ENCODE peak calls at places on chromosomes 3 and 15, in seven cellular contexts. U is mammary epithelial cell; E is CD8-positive, alpha-beta T cell; J is cardiac muscle cell; M is ureter; P is HuH-7.5; T is NCI-H1417. O is an unnamed sample.

GRCh38 chr15:74845581-74845980 is 2.6 kb upstream of the ULK3 start:
- DNase-seq in J (no peak), T (no peak), U (no peak), E (no peak), P (no peak), M (no peak), O (no peak)

GRCh38 chr3:52085883-52086282 is 29.5 kb upstream of the DUSP7 start:
- DNase-seq in J (no peak), U (no peak), E (no peak), T (no peak), M (no peak), P (no peak), O (no peak)

GRCh38 chr15:76339302-76340197 is 3.0 kb downstream of the ISL2 start:
- DNase-seq in M (no peak), U (no peak), P (peak; percentile 24), J (peak; percentile 48), T (peak; percentile 74), E (no peak), O (no peak)

GRCh38 chr15:80003171-80003570 is 32.2 kb upstream of the BCL2A1 start:
- DNase-seq in T (peak; percentile 33), P (no peak), E (no peak), M (no peak), J (no peak), U (peak; percentile 14), O (no peak)

GRCh38 chr3:123412811-123413588 is 35.9 kb downstream of the ADCY5 start:
- DNase-seq in E (no peak), U (no peak), T (no peak), M (peak; percentile 61), P (no peak), J (peak; percentile 6), O (no peak)

GRCh38 chr15:31387483-31388118 is 61.0 kb downstream of the KLF13 start:
- DNase-seq in U (peak; percentile 37), P (no peak), J (peak; percentile 57), T (peak; percentile 93), E (no peak), M (peak; percentile 67), O (peak; percentile 51)

GRCh38 chr15:40775740-40776536 is 6.2 kb downstream of the C15orf62 start:
- DNase-seq in E (no peak), M (no peak), J (no peak), T (no peak), P (no peak), U (no peak), O (no peak)

GRCh38 chr3:140447991-140448390 is 229.9 kb upstream of the TRIM42 start:
- DNase-seq in T (no peak), P (no peak), U (peak; percentile 27), J (no peak), M (no peak), E (no peak), O (no peak)

GRCh38 chr3:50525987-50526386 is 22.6 kb upstream of the CACNA2D2 start:
- DNase-seq in U (peak; percentile 65), T (peak; percentile 79), E (no peak), P (peak; percentile 75), J (peak; percentile 57), M (peak; percentile 57), O (no peak)

GRCh38 chr3:165883866-165884478 is 46.7 kb upstream of the BCHE start:
- DNase-seq in T (peak; percentile 65), J (no peak), P (no peak), U (no peak), E (no peak), M (no peak), O (no peak)

GRCh38 chr15:65275728-65276126 is 11.0 kb downstream of the PARP16 start:
- DNase-seq in P (no peak), E (no peak), T (no peak), J (peak; percentile 20), M (no peak), U (no peak), O (no peak)

GRCh38 chr15:79994651-79995050 is 23.7 kb upstream of the BCL2A1 start:
- DNase-seq in E (no peak), U (peak; percentile 84), M (no peak), T (no peak), J (no peak), P (no peak), O (no peak)

GRCh38 chr3:95705786-95706418 is 1108.5 kb upstream of the EPHA6 start:
- DNase-seq in T (no peak), M (no peak), E (no peak), U (no peak), P (no peak), J (no peak), O (no peak)

GRCh38 chr15:32682569-32682968 is 35.2 kb upstream of the GREM1 start:
- DNase-seq in P (no peak), E (no peak), M (no peak), U (peak; percentile 82), T (no peak), J (peak; percentile 95), O (peak; percentile 93)

GRCh38 chr15:73190189-73190601 is 137.9 kb downstream of the NEO1 start:
- DNase-seq in U (peak; percentile 1), M (no peak), J (peak; percentile 74), E (no peak), T (no peak), P (no peak), O (peak; percentile 7)

GRCh38 chr3:156665296-156665695 is 9.1 kb upstream of the TIPARP start:
- DNase-seq in U (no peak), E (no peak), M (no peak), P (no peak), T (no peak), J (peak; percentile 66), O (no peak)

GRCh38 chr3:182618085-182618732 is 175.1 kb upstream of the ATP11B start:
- DNase-seq in E (no peak), M (no peak), P (no peak), U (peak; percentile 57), J (peak; percentile 8), T (peak; percentile 88), O (no peak)

GRCh38 chr3:71355862-71356261 is 227.7 kb downstream of the FOXP1 start:
- DNase-seq in M (no peak), E (no peak), J (no peak), U (no peak), T (no peak), P (no peak), O (no peak)

GRCh38 chr3:194051554-194052175 is 84.3 kb upstream of the HES1 start:
- DNase-seq in J (no peak), E (no peak), P (no peak), T (peak; percentile 99), M (no peak), U (no peak), O (no peak)